ENCODE peak calls at places on chromosomes 3 and 15, in six cellular contexts. V is uterus; T is lower lobe of right lung; U is BE2C; C is CD8-positive, alpha-beta T cell; F is suprapubic skin. K is an unnamed sample. For H3K36me3, the result is how much of the 10 kb centered on the place peaks cover.

GRCh38 chr3:25156526-25157075 is 271.5 kb upstream of the RARB start:
- DNase-seq in T (no peak), F (no peak), U (no peak), C (no peak), V (peak), K (peak)

GRCh38 chr15:81752149-81752942 is 293.5 kb downstream of the MEX3B start:
- DNase-seq in U (peak), T (no peak), C (no peak), F (peak), V (peak), K (peak)

GRCh38 chr3:100213891-100214573 is 46.8 kb upstream of the TBC1D23 start:
- DNase-seq in T (no peak), V (no peak), C (no peak), F (no peak), U (no peak), K (no peak)

GRCh38 chr15:35583863-35584528 is 38.0 kb upstream of the DPH6 start:
- DNase-seq in F (no peak), C (no peak), U (no peak), V (peak), T (no peak), K (peak)

GRCh38 chr15:82298520-82298919 is 35.9 kb downstream of the SAXO2 start:
- DNase-seq in C (peak), F (no peak), V (no peak), U (no peak), T (no peak), K (no peak)

GRCh38 chr15:58038426-58039106 is 26.9 kb downstream of the ALDH1A2 start:
- DNase-seq in F (no peak), T (no peak), V (no peak), C (no peak), U (no peak), K (no peak)

GRCh38 chr15:43316007-43316968 is 14.1 kb downstream of the LCMT2 start:
- DNase-seq in T (no peak), V (peak), U (no peak), C (no peak), F (no peak), K (no peak)

GRCh38 chr3:41464401-41464800 is 265.1 kb downstream of the CTNNB1 start:
- DNase-seq in U (no peak), C (no peak), T (no peak), V (no peak), F (no peak), K (no peak)

GRCh38 chr3:124078978-124079911 is 87.3 kb upstream of the ROPN1 start:
- DNase-seq in T (no peak), V (no peak), U (peak), F (no peak), C (no peak), K (no peak)

GRCh38 chr3:146540236-146540635 is 4.2 kb downstream of the PLSCR1 start:
- DNase-seq in T (no peak), C (no peak), F (no peak), U (no peak), V (no peak), K (no peak)

GRCh38 chr3:146536681-146537080 is 7.7 kb downstream of the PLSCR1 start:
- DNase-seq in U (no peak), T (no peak), V (no peak), C (no peak), F (no peak), K (no peak)

GRCh38 chr3:146540978-146541377 is 3.4 kb downstream of the PLSCR1 start:
- DNase-seq in U (no peak), F (no peak), T (no peak), V (no peak), C (no peak), K (no peak)

GRCh38 chr3:146537603-146538002 is 6.8 kb downstream of the PLSCR1 start:
- DNase-seq in T (no peak), V (no peak), F (no peak), C (no peak), U (no peak), K (no peak)

GRCh38 chr3:146539315-146539714 is 5.1 kb downstream of the PLSCR1 start:
- DNase-seq in U (no peak), T (no peak), F (no peak), C (no peak), V (no peak), K (no peak)
- H3K36me3 ChIP-seq in U (under half), T (under half), F (under half), C (under half), V (under half), K (under half)

GRCh38 chr3:46946856-46947544 is 29.5 kb downstream of the CCDC12 start:
- DNase-seq in V (no peak), T (peak), F (no peak), U (peak), C (peak), K (peak)
- H3K36me3 ChIP-seq in V (under half), T (under half), F (under half), U (under half), C (under half), K (under half)

DNA sequence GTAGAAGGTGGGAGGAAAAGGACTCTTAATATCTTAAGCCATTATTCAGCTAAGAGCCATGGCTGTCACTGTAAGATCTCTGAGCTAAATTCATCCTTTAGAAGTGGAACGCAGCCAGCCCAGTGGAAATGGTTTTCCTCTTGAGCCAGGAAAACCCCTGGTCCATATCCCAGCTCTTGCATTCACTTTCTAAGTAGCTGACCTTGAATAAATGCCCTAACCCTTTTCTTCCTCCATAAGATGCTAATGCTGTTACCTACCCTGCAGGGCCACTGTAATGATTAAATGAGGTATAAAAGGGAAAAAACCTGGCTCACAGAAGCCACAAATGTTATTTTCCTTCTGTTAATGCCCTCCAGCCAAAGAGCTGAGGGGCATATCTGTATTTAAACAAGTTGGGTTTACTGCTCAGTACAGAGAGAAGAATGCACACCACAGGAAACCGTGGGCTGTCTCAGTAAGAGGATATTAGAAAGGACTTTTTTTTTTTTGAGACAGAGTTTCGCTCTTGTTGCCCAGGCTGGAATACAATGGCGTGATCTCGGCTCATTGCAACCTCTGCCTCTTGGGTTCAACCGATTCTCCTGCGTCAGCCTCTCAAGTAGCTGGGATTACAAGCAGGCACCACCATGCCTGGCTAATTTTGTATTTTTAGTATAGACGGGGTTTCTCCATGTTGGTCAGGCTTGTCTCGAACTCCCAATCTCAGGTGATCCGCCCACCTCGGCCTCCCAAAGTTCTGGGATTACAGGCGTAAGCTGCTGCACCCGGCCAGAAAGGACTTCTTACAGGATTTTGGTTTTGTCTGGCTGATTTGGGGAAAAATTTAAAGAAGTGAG is 6.8 kb downstream of the UBL7 start:
- DNase-seq in U (no peak), F (no peak), C (no peak), T (no peak), V (no peak), K (no peak)
- H3K36me3 ChIP-seq in U (under half), F (half or more), C (under half), T (half or more), V (under half), K (under half)

DNA sequence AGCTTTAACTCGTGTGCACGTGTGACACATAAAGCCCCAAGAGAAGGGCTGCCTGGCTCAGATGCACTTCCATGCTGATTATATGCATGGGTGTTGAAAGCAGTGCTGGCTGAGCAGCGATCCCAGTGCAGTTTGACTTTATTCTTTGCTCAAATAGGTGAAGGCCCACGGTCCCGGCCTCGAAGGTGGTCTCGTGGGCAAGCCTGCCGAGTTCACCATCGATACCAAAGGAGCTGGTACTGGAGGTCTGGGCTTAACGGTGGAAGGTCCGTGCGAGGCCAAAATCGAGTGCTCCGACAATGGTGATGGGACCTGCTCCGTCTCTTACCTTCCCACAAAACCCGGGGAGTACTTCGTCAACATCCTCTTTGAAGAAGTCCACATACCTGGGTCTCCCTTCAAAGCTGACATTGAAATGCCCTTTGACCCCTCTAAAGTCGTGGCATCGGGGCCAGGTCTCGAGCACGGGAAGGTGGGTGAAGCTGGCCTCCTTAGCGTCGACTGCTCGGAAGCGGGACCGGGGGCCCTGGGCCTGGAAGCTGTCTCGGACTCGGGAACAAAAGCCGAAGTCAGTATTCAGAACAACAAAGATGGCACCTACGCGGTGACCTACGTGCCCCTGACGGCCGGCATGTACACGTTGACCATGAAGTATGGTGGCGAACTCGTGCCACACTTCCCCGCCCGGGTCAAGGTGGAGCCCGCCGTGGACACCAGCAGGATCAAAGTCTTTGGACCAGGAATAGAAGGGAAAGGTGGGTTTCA is 87.7 kb downstream of the DNASE1L3 start:
- DNase-seq in V (no peak), T (no peak), U (no peak), F (no peak), C (no peak), K (no peak)
- H3K36me3 ChIP-seq in V (under half), T (half or more), U (under half), F (half or more), C (half or more), K (half or more)

GRCh38 chr3:67521053-67521646 is 133.3 kb downstream of the SUCLG2 start:
- DNase-seq in C (no peak), T (no peak), F (no peak), V (no peak), U (no peak), K (no peak)
- H3K36me3 ChIP-seq in C (under half), T (under half), F (under half), V (under half), U (under half), K (under half)

GRCh38 chr15:84862214-84862975 is 22.1 kb upstream of the SLC28A1 start:
- DNase-seq in C (no peak), V (no peak), F (peak), U (no peak), T (no peak), K (no peak)
- H3K36me3 ChIP-seq in C (under half), V (under half), F (under half), U (under half), T (under half), K (under half)

GRCh38 chr3:154275308-154275707 is 49.0 kb downstream of the DHX36 start:
- DNase-seq in U (no peak), C (no peak), V (no peak), F (no peak), T (no peak), K (no peak)
- H3K36me3 ChIP-seq in U (half or more), C (under half), V (under half), F (half or more), T (half or more), K (under half)